ENCODE peak calls at places on chromosomes 6 and 20, in five cellular contexts. N is prostate gland, M is GM20000, J is amygdala, R is hypothalamus. G is an unnamed sample.

GRCh38 chr20:4150095-4150492 is 134.7 kb upstream of the RNF24 start:
- DNase-seq in R (no peak), M (no peak), J (no peak), N (no peak), G (peak)

GRCh38 chr6:137490506-137490905 is 3.7 kb downstream of the OLIG3 start:
- DNase-seq in M (no peak), N (no peak), R (no peak), J (no peak), G (no peak)

GRCh38 chr6:17012421-17013225 is 89.2 kb upstream of the STMND1 start:
- DNase-seq in M (no peak), J (no peak), N (peak), R (no peak), G (peak)

GRCh38 chr6:50062051-50062450 is 12.3 kb upstream of the DEFB112 start:
- DNase-seq in M (peak), R (no peak), J (no peak), N (no peak), G (no peak)

GRCh38 chr6:57248311-57248895 is 26.3 kb upstream of the RAB23 start:
- DNase-seq in J (no peak), M (no peak), N (no peak), R (no peak), G (peak)

GRCh38 chr6:146277142-146277541 is 248.3 kb downstream of the GRM1 start:
- DNase-seq in N (no peak), R (no peak), J (no peak), M (no peak), G (no peak)

GRCh38 chr6:81998432-81998831 is 246.0 kb upstream of the TENT5A start:
- DNase-seq in N (no peak), M (no peak), J (no peak), R (no peak), G (no peak)

GRCh38 chr20:46990017-46990810 is 95.6 kb downstream of the EYA2 start:
- DNase-seq in J (no peak), R (no peak), N (peak), M (no peak), G (no peak)

GRCh38 chr20:47726632-47727031 is 58.6 kb downstream of the SULF2 start:
- DNase-seq in R (no peak), J (no peak), N (no peak), M (no peak), G (no peak)

GRCh38 chr6:39843305-39844020 is 51.3 kb downstream of the DAAM2 start:
- DNase-seq in J (no peak), M (no peak), N (no peak), R (no peak), G (peak)

GRCh38 chr20:36449663-36450062 is 91.7 kb upstream of the MYL9 start:
- DNase-seq in J (no peak), N (no peak), M (no peak), R (no peak), G (no peak)

GRCh38 chr20:20037960-20038359 is 14.3 kb downstream of the CRNKL1 start:
- DNase-seq in N (no peak), R (no peak), J (no peak), M (no peak), G (peak)

GRCh38 chr6:32255212-32256153 is 31.6 kb upstream of the NOTCH4 start:
- DNase-seq in J (no peak), R (peak), M (peak), N (peak), G (no peak)

GRCh38 chr6:43086022-43086658 is 10.0 kb downstream of the PTK7 start:
- DNase-seq in N (no peak), M (peak), J (no peak), R (no peak), G (no peak)

GRCh38 chr6:160767019-160767646 is 65.1 kb downstream of the PLG start:
- DNase-seq in J (peak), N (peak), M (peak), R (peak), G (no peak)

GRCh38 chr6:17450825-17451224 is 57.4 kb downstream of the CAP2 start:
- DNase-seq in R (no peak), J (no peak), N (no peak), M (no peak), G (no peak)

GRCh38 chr6:27073441-27073840 is 174.1 kb upstream of the PRSS16 start:
- DNase-seq in M (no peak), R (no peak), N (no peak), J (no peak), G (no peak)

GRCh38 chr6:90021701-90022100 is 127.4 kb downstream of the GJA10 start:
- DNase-seq in J (no peak), R (no peak), M (no peak), N (no peak), G (no peak)

GRCh38 chr6:154993710-154994109 is 1.4 kb upstream of the TIAM2 start:
- DNase-seq in J (no peak), M (no peak), N (no peak), R (no peak), G (no peak)

GRCh38 chr20:58084966-58085365 is 143.5 kb downstream of the ANKRD60 start:
- DNase-seq in N (peak), R (no peak), M (no peak), J (no peak), G (no peak)

GRCh38 chr6:36443498-36443844 is 671 bp downstream of the KCTD20 start:
- DNase-seq in J (no peak), R (no peak), N (no peak), M (no peak), G (no peak)

GRCh38 chr20:3786665-3787639 is at the start of gene CENPB:
- DNase-seq in J (peak), R (peak), N (peak), M (peak), G (peak)